ENCODE peak calls at places on chromosomes 6 and 20, in six cellular contexts. K, W, R, S, P and B are unnamed samples.

GRCh38 chr20:33832113-33832853 is 21.1 kb downstream of the CHMP4B start:
- DNase-seq in K (no peak), W (no peak), R (no peak), S (no peak), P (peak; percentile 23), B (peak; percentile 55)

GRCh38 chr20:4151991-4152695 is 136.8 kb upstream of the RNF24 start:
- DNase-seq in K (no peak), W (no peak), R (no peak), S (peak; percentile 11), P (peak; percentile 48), B (no peak)

GRCh38 chr6:157428418-157429202 is 47.6 kb downstream of the ZDHHC14 start:
- DNase-seq in K (peak; percentile 56), W (peak; percentile 85), R (peak; percentile 73), S (peak; percentile 54), P (peak; percentile 15), B (no peak)

GRCh38 chr6:13671742-13672141 is 39.9 kb downstream of the RANBP9 start:
- DNase-seq in K (no peak), W (no peak), R (no peak), S (no peak), P (no peak), B (no peak)

GRCh38 chr6:82750570-82750969 is 315.1 kb downstream of the UBE3D start:
- DNase-seq in K (no peak), W (no peak), R (no peak), S (no peak), P (peak; percentile 23), B (no peak)

GRCh38 chr20:63955281-63955845 is 853 bp downstream of the UCKL1 start:
- DNase-seq in K (no peak), W (peak; percentile 49), R (peak; percentile 33), S (peak; percentile 27), P (no peak), B (no peak)

GRCh38 chr6:41731561-41732086 is 3.8 kb downstream of the TFEB start:
- DNase-seq in K (no peak), W (no peak), R (no peak), S (no peak), P (no peak), B (no peak)

GRCh38 chr6:141309295-141309694 is 823.4 kb upstream of the GJE1 start:
- DNase-seq in K (no peak), W (no peak), R (peak; percentile 3), S (no peak), P (peak; percentile 44), B (no peak)

GRCh38 chr6:56795852-56796532 is 153.3 kb upstream of the DST start:
- DNase-seq in K (no peak), W (no peak), R (no peak), S (no peak), P (peak; percentile 62), B (no peak)

GRCh38 chr6:33161354-33162320 is 30.6 kb downstream of the COL11A2 start:
- DNase-seq in K (peak; percentile 72), W (peak; percentile 36), R (peak; percentile 23), S (peak; percentile 57), P (peak; percentile 42), B (no peak)

GRCh38 chr6:27248783-27249182 is 1.3 kb downstream of the PRSS16 start:
- DNase-seq in K (no peak), W (no peak), R (no peak), S (no peak), P (no peak), B (no peak)

GRCh38 chr6:56247654-56248122 is 308 bp upstream of the COL21A1 start:
- DNase-seq in K (no peak), W (no peak), R (no peak), S (no peak), P (no peak), B (no peak)

GRCh38 chr6:55198708-55199107 is 24.4 kb downstream of the HCRTR2 start:
- DNase-seq in K (no peak), W (no peak), R (no peak), S (no peak), P (no peak), B (no peak)

GRCh38 chr20:3431109-3431508 is 23.6 kb upstream of the DNAAF9 start:
- DNase-seq in K (no peak), W (no peak), R (no peak), S (no peak), P (no peak), B (no peak)

GRCh38 chr6:163577404-163577803 is 162.9 kb downstream of the QKI start:
- DNase-seq in K (no peak), W (no peak), R (no peak), S (no peak), P (no peak), B (no peak)

GRCh38 chr20:29873946-29874345 is 1383.5 kb upstream of the DEFB115 start:
- DNase-seq in K (no peak), W (peak; percentile 50), R (no peak), S (no peak), P (peak; percentile 51), B (no peak)

GRCh38 chr6:170022827-170023619 is 267.9 kb downstream of the DLL1 start:
- DNase-seq in K (no peak), W (no peak), R (no peak), S (no peak), P (no peak), B (no peak)

GRCh38 chr20:62203378-62204030 is 16.6 kb downstream of the HRH3 start:
- DNase-seq in K (no peak), W (no peak), R (no peak), S (no peak), P (peak; percentile 7), B (no peak)

GRCh38 chr6:71404145-71404966 is 115.7 kb downstream of the OGFRL1 start:
- DNase-seq in K (no peak), W (peak; percentile 32), R (peak; percentile 79), S (peak; percentile 91), P (peak; percentile 68), B (peak; percentile 84)

GRCh38 chr6:83615025-83615999 is 93.6 kb downstream of the SNAP91 start:
- DNase-seq in K (no peak), W (peak; percentile 25), R (peak; percentile 18), S (peak; percentile 4), P (peak; percentile 34), B (no peak)

GRCh38 chr20:52812231-52812847 is 159.8 kb upstream of the TSHZ2 start:
- DNase-seq in K (no peak), W (no peak), R (no peak), S (no peak), P (peak; percentile 11), B (no peak)

GRCh38 chr6:100881707-100882040 is 545 bp upstream of the ASCC3 start:
- DNase-seq in K (no peak), W (peak; percentile 0), R (no peak), S (no peak), P (peak; percentile 13), B (no peak)

GRCh38 chr6:157063176-157063934 is 260.0 kb downstream of the TMEM242 start:
- DNase-seq in K (no peak), W (no peak), R (no peak), S (no peak), P (no peak), B (no peak)

GRCh38 chr6:4994741-4995140 is 9.1 kb downstream of the RPP40 start:
- DNase-seq in K (no peak), W (no peak), R (no peak), S (no peak), P (no peak), B (no peak)

GRCh38 chr6:46254946-46255345 is 84.2 kb upstream of the ENPP5 start:
- DNase-seq in K (no peak), W (no peak), R (no peak), S (no peak), P (no peak), B (no peak)